ENCODE peak calls at places on chromosomes 3 and 15, in four cellular contexts. One of them, this sample, is unnamed.

GRCh38 chr3:83738202-83738601 is 1220.6 kb upstream of the CADM2 start:
- DNase-seq in non-pigmented ciliary epithelial cell: no peak
- DNase-seq in lower lobe of right lung: no peak
- DNase-seq in Calu3: no peak
- DNase-seq in this sample: no peak

GRCh38 chr3:42501681-42502428 is 588 bp upstream of the VIPR1 start:
- DNase-seq in non-pigmented ciliary epithelial cell: no peak
- DNase-seq in Calu3: peak; percentile 79
- DNase-seq in lower lobe of right lung: peak; percentile 77
- DNase-seq in this sample: peak; percentile 72

GRCh38 chr15:81774309-81774708 is 271.5 kb downstream of the MEX3B start:
- DNase-seq in Calu3: no peak
- DNase-seq in non-pigmented ciliary epithelial cell: no peak
- DNase-seq in lower lobe of right lung: no peak
- DNase-seq in this sample: no peak

GRCh38 chr3:78728406-78729145 is 1039.2 kb downstream of the ROBO1 start:
- DNase-seq in Calu3: no peak
- DNase-seq in non-pigmented ciliary epithelial cell: no peak
- DNase-seq in lower lobe of right lung: peak; percentile 55
- DNase-seq in this sample: peak; percentile 68

GRCh38 chr3:76552653-76553052 is 487.2 kb upstream of the ROBO2 start:
- DNase-seq in non-pigmented ciliary epithelial cell: no peak
- DNase-seq in Calu3: no peak
- DNase-seq in lower lobe of right lung: no peak
- DNase-seq in this sample: no peak

GRCh38 chr3:151835751-151836550 is 22.0 kb downstream of the AADAC start:
- DNase-seq in non-pigmented ciliary epithelial cell: peak; percentile 31
- DNase-seq in Calu3: no peak
- DNase-seq in lower lobe of right lung: no peak
- DNase-seq in this sample: no peak

GRCh38 chr3:13564751-13565560 is 16.0 kb downstream of the FBLN2 start:
- DNase-seq in lower lobe of right lung: peak; percentile 28
- DNase-seq in non-pigmented ciliary epithelial cell: no peak
- DNase-seq in Calu3: no peak
- DNase-seq in this sample: no peak

GRCh38 chr3:52527732-52528595 is 5.7 kb downstream of the NT5DC2 start:
- DNase-seq in non-pigmented ciliary epithelial cell: no peak
- DNase-seq in lower lobe of right lung: no peak
- DNase-seq in Calu3: no peak
- DNase-seq in this sample: peak; percentile 28

GRCh38 chr15:83372434-83372873 is 74.7 kb upstream of the SH3GL3 start:
- DNase-seq in Calu3: no peak
- DNase-seq in non-pigmented ciliary epithelial cell: no peak
- DNase-seq in lower lobe of right lung: no peak
- DNase-seq in this sample: no peak

GRCh38 chr3:74390121-74390870 is 224.2 kb downstream of the CNTN3 start:
- DNase-seq in non-pigmented ciliary epithelial cell: no peak
- DNase-seq in lower lobe of right lung: no peak
- DNase-seq in Calu3: no peak
- DNase-seq in this sample: no peak

GRCh38 chr3:128486692-128487537 is 6.1 kb downstream of the GATA2 start:
- DNase-seq in non-pigmented ciliary epithelial cell: no peak
- DNase-seq in Calu3: peak; percentile 63
- DNase-seq in lower lobe of right lung: peak; percentile 46
- DNase-seq in this sample: no peak

GRCh38 chr3:188553569-188553968 is 399.6 kb downstream of the LPP start:
- DNase-seq in non-pigmented ciliary epithelial cell: no peak
- DNase-seq in Calu3: no peak
- DNase-seq in lower lobe of right lung: no peak
- DNase-seq in this sample: no peak

GRCh38 chr15:70923311-70924080 is 30.9 kb downstream of the LRRC49 start:
- DNase-seq in non-pigmented ciliary epithelial cell: no peak
- DNase-seq in Calu3: no peak
- DNase-seq in lower lobe of right lung: no peak
- DNase-seq in this sample: no peak

GRCh38 chr3:189947948-189948723 is 172.6 kb downstream of the P3H2 start:
- DNase-seq in non-pigmented ciliary epithelial cell: no peak
- DNase-seq in lower lobe of right lung: no peak
- DNase-seq in Calu3: peak; percentile 63
- DNase-seq in this sample: no peak

GRCh38 chr3:113736548-113737089 is 9.4 kb downstream of the NAA50 start:
- DNase-seq in non-pigmented ciliary epithelial cell: peak; percentile 24
- DNase-seq in Calu3: no peak
- DNase-seq in lower lobe of right lung: no peak
- DNase-seq in this sample: no peak

GRCh38 chr15:31396881-31397560 is 70.4 kb downstream of the KLF13 start:
- DNase-seq in Calu3: peak; percentile 57
- DNase-seq in non-pigmented ciliary epithelial cell: no peak
- DNase-seq in lower lobe of right lung: peak; percentile 96
- DNase-seq in this sample: peak; percentile 94

GRCh38 chr15:46365612-46366011 is 730.8 kb downstream of the SQOR start:
- DNase-seq in lower lobe of right lung: no peak
- DNase-seq in Calu3: no peak
- DNase-seq in non-pigmented ciliary epithelial cell: peak; percentile 14
- DNase-seq in this sample: no peak

GRCh38 chr3:138786788-138787276 is 47.9 kb downstream of the PIK3CB start:
- DNase-seq in Calu3: no peak
- DNase-seq in lower lobe of right lung: no peak
- DNase-seq in non-pigmented ciliary epithelial cell: no peak
- DNase-seq in this sample: no peak

GRCh38 chr3:83523470-83524073 is 1435.2 kb upstream of the CADM2 start:
- DNase-seq in lower lobe of right lung: no peak
- DNase-seq in non-pigmented ciliary epithelial cell: peak; percentile 26
- DNase-seq in Calu3: peak; percentile 60
- DNase-seq in this sample: no peak

GRCh38 chr3:172449468-172450149 is 1.4 kb upstream of the GHSR start:
- DNase-seq in lower lobe of right lung: no peak
- DNase-seq in Calu3: peak; percentile 46
- DNase-seq in non-pigmented ciliary epithelial cell: no peak
- DNase-seq in this sample: peak; percentile 37

GRCh38 chr3:110542552-110543164 is 529.0 kb upstream of the NECTIN3 start:
- DNase-seq in Calu3: no peak
- DNase-seq in lower lobe of right lung: no peak
- DNase-seq in non-pigmented ciliary epithelial cell: no peak
- DNase-seq in this sample: no peak

GRCh38 chr15:94856267-94856854 is 625.0 kb downstream of the MCTP2 start:
- DNase-seq in non-pigmented ciliary epithelial cell: no peak
- DNase-seq in Calu3: no peak
- DNase-seq in lower lobe of right lung: no peak
- DNase-seq in this sample: peak; percentile 65

GRCh38 chr3:56758539-56758981 is 43.2 kb downstream of the ARHGEF3 start:
- DNase-seq in non-pigmented ciliary epithelial cell: peak; percentile 89
- DNase-seq in lower lobe of right lung: peak; percentile 55
- DNase-seq in Calu3: peak; percentile 60
- DNase-seq in this sample: no peak

GRCh38 chr3:101940521-101940992 is 91.2 kb downstream of the NFKBIZ start:
- DNase-seq in Calu3: peak; percentile 28
- DNase-seq in lower lobe of right lung: peak; percentile 76
- DNase-seq in non-pigmented ciliary epithelial cell: peak; percentile 96
- DNase-seq in this sample: peak; percentile 57

GRCh38 chr15:69099976-69100375 is 60.5 kb upstream of the GLCE start:
- DNase-seq in non-pigmented ciliary epithelial cell: no peak
- DNase-seq in Calu3: no peak
- DNase-seq in lower lobe of right lung: no peak
- DNase-seq in this sample: no peak

GRCh38 chr15:79431636-79432344 is at the start of gene MINAR1:
- DNase-seq in Calu3: peak; percentile 44
- DNase-seq in non-pigmented ciliary epithelial cell: no peak
- DNase-seq in lower lobe of right lung: no peak
- DNase-seq in this sample: peak; percentile 77

GRCh38 chr3:194396897-194397756 is 1.9 kb downstream of the GP5 start:
- DNase-seq in non-pigmented ciliary epithelial cell: no peak
- DNase-seq in lower lobe of right lung: no peak
- DNase-seq in Calu3: no peak
- DNase-seq in this sample: no peak

GRCh38 chr15:44441095-44441501 is 13.7 kb downstream of the CTDSPL2 start:
- DNase-seq in Calu3: no peak
- DNase-seq in lower lobe of right lung: no peak
- DNase-seq in non-pigmented ciliary epithelial cell: no peak
- DNase-seq in this sample: no peak

GRCh38 chr3:118544458-118544857 is 490.2 kb downstream of the IGSF11 start:
- DNase-seq in lower lobe of right lung: no peak
- DNase-seq in non-pigmented ciliary epithelial cell: no peak
- DNase-seq in Calu3: peak; percentile 36
- DNase-seq in this sample: no peak

GRCh38 chr3:151282921-151283320 is 4.6 kb upstream of the P2RY14 start:
- DNase-seq in lower lobe of right lung: no peak
- DNase-seq in Calu3: no peak
- DNase-seq in non-pigmented ciliary epithelial cell: no peak
- DNase-seq in this sample: no peak

GRCh38 chr3:101902041-101902440 is 52.7 kb downstream of the NFKBIZ start:
- DNase-seq in Calu3: no peak
- DNase-seq in non-pigmented ciliary epithelial cell: peak; percentile 88
- DNase-seq in lower lobe of right lung: no peak
- DNase-seq in this sample: no peak

GRCh38 chr3:9600597-9600996 is 47.0 kb upstream of the LHFPL4 start:
- DNase-seq in lower lobe of right lung: peak; percentile 70
- DNase-seq in non-pigmented ciliary epithelial cell: no peak
- DNase-seq in Calu3: peak; percentile 62
- DNase-seq in this sample: peak; percentile 86

GRCh38 chr15:71290002-71290401 is 174.7 kb downstream of the THSD4 start:
- DNase-seq in non-pigmented ciliary epithelial cell: no peak
- DNase-seq in lower lobe of right lung: no peak
- DNase-seq in Calu3: no peak
- DNase-seq in this sample: no peak

GRCh38 chr3:196596355-196596754 is 27.9 kb downstream of the FBXO45 start:
- DNase-seq in lower lobe of right lung: no peak
- DNase-seq in Calu3: no peak
- DNase-seq in non-pigmented ciliary epithelial cell: no peak
- DNase-seq in this sample: no peak

GRCh38 chr3:31379598-31379997 is 153.1 kb upstream of the STT3B start:
- DNase-seq in non-pigmented ciliary epithelial cell: no peak
- DNase-seq in lower lobe of right lung: no peak
- DNase-seq in Calu3: no peak
- DNase-seq in this sample: no peak

GRCh38 chr15:62277816-62278394 is 112.8 kb upstream of the C2CD4B start:
- DNase-seq in lower lobe of right lung: no peak
- DNase-seq in non-pigmented ciliary epithelial cell: no peak
- DNase-seq in Calu3: no peak
- DNase-seq in this sample: no peak